ENCODE peak calls at places on chromosomes 16 and 17, in six cellular contexts. Z is heart left ventricle, S is GM23338, W is Calu3, A is IMR-90, U is activated T-cell treated with anti-CD3 and anti-CD28 coated beads for 1 hour. D is an unnamed sample.

GRCh38 chr16:21166561-21166961 is 8.1 kb downstream of the LDAF1 start:
- DNase-seq in Z (no peak), S (peak), W (no peak), A (peak), U (no peak), D (peak)

GRCh38 chr17:74159226-74159840 is 44.1 kb upstream of the RPL38 start:
- DNase-seq in Z (no peak), S (no peak), W (no peak), A (no peak), U (no peak), D (no peak)

GRCh38 chr17:37429442-37429841 is 22.8 kb downstream of the TADA2A start:
- DNase-seq in Z (no peak), S (no peak), W (no peak), A (peak), U (no peak), D (peak)

GRCh38 chr17:48505788-48506187 is 25.0 kb downstream of the HOXB1 start:
- DNase-seq in Z (no peak), S (no peak), W (peak), A (peak), U (no peak), D (peak)

GRCh38 chr16:57873218-57873617 is 70.9 kb upstream of the KIFC3 start:
- DNase-seq in Z (no peak), S (peak), W (no peak), A (no peak), U (no peak), D (no peak)

GRCh38 chr17:65668211-65668610 is 106.8 kb upstream of the AXIN2 start:
- DNase-seq in Z (no peak), S (no peak), W (no peak), A (no peak), U (no peak), D (no peak)

GRCh38 chr16:89738072-89738377 is 16.7 kb downstream of the ZNF276 start:
- DNase-seq in Z (no peak), S (no peak), W (no peak), A (no peak), U (no peak), D (no peak)

GRCh38 chr16:12252616-12253015 is 276.1 kb downstream of the SNX29 start:
- DNase-seq in Z (no peak), S (no peak), W (no peak), A (no peak), U (no peak), D (no peak)

GRCh38 chr16:10565167-10565566 is 15.2 kb downstream of the EMP2 start:
- DNase-seq in Z (no peak), S (no peak), W (no peak), A (peak), U (no peak), D (no peak)

GRCh38 chr17:50935201-50936124 is 69.3 kb upstream of the TOB1 start:
- DNase-seq in Z (peak), S (no peak), W (peak), A (no peak), U (no peak), D (no peak)

GRCh38 chr17:41466988-41467387 is at the start of gene KRT32:
- DNase-seq in Z (no peak), S (no peak), W (no peak), A (no peak), U (no peak), D (no peak)

GRCh38 chr17:77490361-77491183 is 349.8 kb downstream of the SEC14L1 start:
- DNase-seq in Z (peak), S (no peak), W (no peak), A (no peak), U (no peak), D (no peak)

GRCh38 chr17:15392326-15392739 is 50.9 kb upstream of the TEKT3 start:
- DNase-seq in Z (peak), S (no peak), W (no peak), A (peak), U (no peak), D (peak)

GRCh38 chr16:65509172-65509571 is 387.3 kb upstream of the CDH11 start:
- DNase-seq in Z (no peak), S (no peak), W (no peak), A (no peak), U (no peak), D (no peak)

GRCh38 chr17:6350806-6351205 is 84.1 kb downstream of the AIPL1 start:
- DNase-seq in Z (no peak), S (no peak), W (no peak), A (no peak), U (no peak), D (no peak)

GRCh38 chr16:81429045-81429521 is 15.5 kb upstream of the CMIP start:
- DNase-seq in Z (peak), S (peak), W (peak), A (peak), U (no peak), D (peak)

GRCh38 chr16:50547340-50547865 is 793 bp upstream of the NKD1 start:
- DNase-seq in Z (no peak), S (peak), W (peak), A (no peak), U (peak), D (peak)

GRCh38 chr17:82198092-82198491 is 14.6 kb downstream of the CCDC57 start:
- DNase-seq in Z (no peak), S (no peak), W (no peak), A (no peak), U (no peak), D (no peak)

GRCh38 chr17:61425682-61426481 is 26.2 kb downstream of the TBX2 start:
- DNase-seq in Z (no peak), S (peak), W (no peak), A (no peak), U (no peak), D (peak)

GRCh38 chr16:85361441-85362118 is 249.3 kb upstream of the CIBAR2 start:
- DNase-seq in Z (no peak), S (no peak), W (no peak), A (no peak), U (no peak), D (no peak)

GRCh38 chr16:86495357-86495701 is 15.0 kb upstream of the FOXF1 start:
- DNase-seq in Z (no peak), S (no peak), W (no peak), A (no peak), U (no peak), D (no peak)

GRCh38 chr17:82160081-82160480 is 52.6 kb downstream of the CCDC57 start:
- DNase-seq in Z (no peak), S (no peak), W (no peak), A (peak), U (no peak), D (peak)

GRCh38 chr16:68365167-68365817 is 54.5 kb downstream of the PRMT7 start:
- DNase-seq in Z (peak), S (no peak), W (no peak), A (no peak), U (no peak), D (peak)

D was measured in ELR.